ENCODE peak calls at places on chromosomes 13 and 19, in eight cellular contexts. S, Z, R, U, X, M, O and J are unnamed samples.
A peak's percentile ranks its signal among the peaks of the same experiment; 100 is the strongest.

GRCh38 chr13:114282143-114282685 is 813 bp downstream of the UPF3A start:
- DNase-seq in M (peak; percentile 78), U (peak; percentile 60), Z (no peak), X (peak; percentile 78), O (no peak), R (peak; percentile 47), S (peak; percentile 39), J (peak; percentile 30)

GRCh38 chr13:112781881-112782361 is 92.1 kb downstream of the ATP11A start:
- DNase-seq in S (peak; percentile 72), M (peak; percentile 79), O (no peak), R (peak; percentile 25), Z (no peak), X (peak; percentile 75), U (no peak), J (no peak)

GRCh38 chr19:28899703-28900102 is 313.2 kb downstream of the UQCRFS1 start:
- DNase-seq in Z (no peak), M (no peak), S (no peak), X (no peak), U (no peak), O (no peak), R (no peak), J (no peak)

GRCh38 chr13:39913928-39914327 is 258.5 kb downstream of the COG6 start:
- DNase-seq in M (no peak), O (no peak), S (no peak), X (no peak), U (no peak), R (no peak), Z (no peak), J (no peak)

GRCh38 chr13:95445116-95445515 is 107.4 kb upstream of the CLDN10 start:
- DNase-seq in M (no peak), O (no peak), S (no peak), X (no peak), Z (no peak), R (no peak), U (no peak), J (no peak)

GRCh38 chr13:75458696-75459422 is 23.1 kb downstream of the TBC1D4 start:
- DNase-seq in M (peak; percentile 77), S (peak; percentile 36), R (peak; percentile 71), O (no peak), X (peak; percentile 48), Z (no peak), U (no peak), J (no peak)

GRCh38 chr19:10180459-10180858 is 14.3 kb downstream of the DNMT1 start:
- DNase-seq in U (no peak), O (no peak), M (no peak), S (no peak), X (no peak), Z (no peak), R (no peak), J (no peak)

GRCh38 chr19:22622901-22623840 is 11.0 kb upstream of the ZNF492 start:
- DNase-seq in U (peak; percentile 10), R (no peak), X (peak; percentile 83), Z (no peak), M (peak; percentile 49), O (no peak), S (no peak), J (no peak)

DNA sequence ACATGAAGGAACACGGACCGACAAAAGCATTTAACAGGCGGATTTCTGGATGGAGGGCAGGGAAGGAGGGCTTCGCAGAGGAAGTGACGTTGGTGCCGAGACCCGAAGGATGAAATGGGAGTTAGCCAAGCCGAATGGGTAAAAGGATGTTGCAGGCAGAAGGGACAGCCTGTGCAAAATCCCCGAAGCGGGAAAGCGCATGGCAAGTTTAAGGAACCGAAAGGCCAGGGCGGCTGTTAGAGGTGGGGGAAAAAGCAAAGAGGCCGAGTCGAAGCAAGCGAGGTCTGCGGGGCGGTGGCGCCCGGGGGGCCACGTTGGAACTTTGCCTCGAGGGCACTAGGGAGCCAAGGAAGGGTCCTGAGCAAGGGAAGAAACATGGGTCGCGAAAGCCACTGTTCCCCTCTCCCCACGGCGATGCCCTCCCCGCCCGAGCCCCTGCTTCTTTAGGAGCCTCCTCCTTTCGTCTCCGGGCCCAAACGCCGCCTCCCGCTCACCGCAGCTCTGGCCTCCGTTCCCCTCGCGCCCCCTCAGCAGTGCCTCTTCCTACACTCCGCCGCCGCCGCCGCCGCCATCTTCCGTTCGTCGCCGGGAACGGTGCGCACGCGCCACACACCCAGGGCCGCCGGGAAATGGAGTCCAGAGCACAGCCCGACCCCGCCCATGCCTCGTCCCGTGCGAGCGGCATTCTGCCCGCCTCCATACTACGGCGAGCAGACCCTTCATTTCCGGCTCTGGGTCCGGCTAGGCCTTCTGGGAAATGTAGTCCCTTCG is at the start of gene SYMPK:
- DNase-seq in R (peak; percentile 99), M (peak; percentile 99), U (peak; percentile 99), X (peak; percentile 99), O (peak; percentile 98), Z (peak; percentile 96), S (peak; percentile 99), J (peak; percentile 99)
- H3K27ac ChIP-seq in R (peak within 1 kb of the TSS; percentile 92), M (peak within 1 kb of the TSS; percentile 90), U (peak within 1 kb of the TSS; percentile 92), X (peak within 1 kb of the TSS; percentile 89), O (peak within 1 kb of the TSS; percentile 82), Z (peak within 1 kb of the TSS; percentile 88), S (peak within 1 kb of the TSS; percentile 93), J (peak within 1 kb of the TSS; percentile 82)

GRCh38 chr13:30792257-30793000 is 57.1 kb downstream of the ALOX5AP start:
- DNase-seq in U (peak; percentile 75), X (peak; percentile 75), Z (no peak), O (no peak), S (peak; percentile 55), M (peak; percentile 75), R (peak; percentile 71), J (peak; percentile 36)
- H3K4me3 ChIP-seq in U (no peak overlapping the region), X (no peak overlapping the region), Z (no peak overlapping the region), O (no peak overlapping the region), S (no peak overlapping the region), M (no peak overlapping the region), R (no peak overlapping the region), J (no peak overlapping the region)

DNA sequence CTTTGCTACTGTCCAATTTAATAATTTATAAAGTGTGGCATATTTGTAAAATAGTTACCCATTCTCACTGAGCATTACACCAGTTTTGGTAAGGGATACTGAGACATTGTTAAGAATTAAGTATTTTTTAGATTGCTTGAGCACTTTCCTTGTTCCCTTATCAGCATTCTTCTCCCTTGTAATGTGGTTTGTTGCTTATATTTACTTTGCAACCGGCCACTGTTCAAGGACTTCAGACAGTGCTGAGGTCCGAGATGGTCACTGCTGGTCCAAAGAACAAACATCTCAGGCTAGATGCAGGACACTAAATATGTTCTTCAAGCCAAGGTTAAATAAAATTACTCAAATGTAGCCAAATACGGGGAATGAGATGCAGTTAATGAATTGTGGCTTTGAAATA is 161.4 kb downstream of the TM9SF2 start:
- DNase-seq in Z (no peak), U (no peak), R (no peak), O (no peak), M (no peak), X (no peak), S (no peak), J (no peak)
- H3K27me3 ChIP-seq in Z (no peaks in the 10 kb centered on the region), U (no peaks in the 10 kb centered on the region), R (no peaks in the 10 kb centered on the region), O (no peaks in the 10 kb centered on the region), M (peaks cover 5% of the 10 kb centered on the region), X (peaks cover 13% of the 10 kb centered on the region), S (no peaks in the 10 kb centered on the region), J (no peaks in the 10 kb centered on the region)

GRCh38 chr13:102687520-102687919 is 7.3 kb downstream of the METTL21C start:
- DNase-seq in U (no peak), X (no peak), Z (no peak), M (no peak), O (no peak), S (no peak), R (no peak), J (no peak)

GRCh38 chr13:102693781-102694180 is 1.1 kb downstream of the METTL21C start:
- DNase-seq in O (no peak), R (no peak), U (no peak), M (no peak), Z (no peak), S (no peak), X (no peak), J (no peak)

GRCh38 chr13:102688306-102688973 is 6.4 kb downstream of the METTL21C start:
- DNase-seq in X (no peak), O (no peak), U (no peak), M (no peak), S (no peak), Z (no peak), R (no peak), J (no peak)

GRCh38 chr13:102693250-102693649 is 1.6 kb downstream of the METTL21C start:
- DNase-seq in R (no peak), S (no peak), O (no peak), X (no peak), Z (no peak), M (no peak), U (no peak), J (no peak)

DNA sequence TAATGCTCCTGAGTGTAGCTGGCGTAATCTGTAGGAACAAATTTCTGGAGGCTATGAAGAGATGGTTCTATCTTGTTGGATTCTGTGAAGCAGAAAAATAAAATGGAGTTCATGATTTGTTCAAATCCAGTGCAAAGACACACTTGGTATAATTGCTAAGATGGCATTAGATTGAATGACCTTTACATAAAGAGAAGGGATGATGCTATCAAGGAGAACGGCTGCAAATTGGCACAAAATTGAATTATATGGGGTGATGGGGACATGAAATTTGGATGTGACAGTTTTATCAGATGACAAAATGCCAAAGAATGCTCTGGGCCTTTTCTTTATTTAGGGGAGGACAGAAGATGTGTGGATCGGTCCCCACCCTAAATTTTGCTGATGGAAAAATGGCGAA is 4.0 kb downstream of the METTL21C start:
- DNase-seq in S (no peak), M (no peak), R (no peak), X (peak; percentile 32), Z (no peak), U (no peak), O (no peak), J (no peak)
- H3K27ac ChIP-seq in S (no peak overlapping the region), M (no peak overlapping the region), R (no peak overlapping the region), X (no peak overlapping the region), Z (no peak overlapping the region), U (no peak overlapping the region), O (no peak overlapping the region), J (no peak overlapping the region)

GRCh38 chr13:59633290-59633689 is 530.4 kb downstream of the DIAPH3 start:
- DNase-seq in S (no peak), M (no peak), U (no peak), X (no peak), R (no peak), Z (no peak), O (no peak), J (no peak)
- H3K4me3 ChIP-seq in S (no peak overlapping the region), M (no peak overlapping the region), U (no peak overlapping the region), X (no peak overlapping the region), R (no peak overlapping the region), Z (no peak overlapping the region), O (no peak overlapping the region), J (no peak overlapping the region)

GRCh38 chr19:50362030-50362412 is 3.4 kb downstream of the NAPSA start:
- DNase-seq in R (no peak), O (no peak), S (no peak), Z (no peak), U (no peak), X (no peak), M (peak; percentile 61), J (no peak)

GRCh38 chr19:50357178-50358100 is 8.0 kb downstream of the NAPSA start:
- DNase-seq in O (peak; percentile 84), R (peak; percentile 81), X (peak; percentile 70), Z (peak; percentile 67), S (peak; percentile 82), U (peak; percentile 93), M (peak; percentile 90), J (peak; percentile 81)

GRCh38 chr19:50358483-50359431 is 6.7 kb downstream of the NAPSA start:
- DNase-seq in S (peak; percentile 57), R (peak; percentile 58), U (peak; percentile 85), O (peak; percentile 72), Z (peak; percentile 57), M (peak; percentile 84), X (peak; percentile 89), J (peak; percentile 79)

GRCh38 chr19:50361290-50362029 is 4.0 kb downstream of the NAPSA start:
- DNase-seq in M (peak; percentile 86), U (no peak), S (peak; percentile 79), X (no peak), O (no peak), R (no peak), Z (no peak), J (no peak)

GRCh38 chr19:50359432-50359818 is 6.0 kb downstream of the NAPSA start:
- DNase-seq in O (no peak), S (no peak), Z (no peak), R (no peak), U (no peak), X (no peak), M (peak; percentile 59), J (no peak)
- H3K27me3 ChIP-seq in O (no peaks in the 10 kb centered on the region), S (no peaks in the 10 kb centered on the region), Z (no peaks in the 10 kb centered on the region), R (no peaks in the 10 kb centered on the region), U (no peaks in the 10 kb centered on the region), X (no peaks in the 10 kb centered on the region), M (no peaks in the 10 kb centered on the region), J (no peaks in the 10 kb centered on the region)